ENCODE peak calls at places on chromosomes 4 and X, in five cellular contexts. One of them, this sample, is unnamed.

GRCh38 chr4:1571165-1571908 is 112.8 kb downstream of the FAM53A start:
- DNase-seq in HCT116: no peak
- DNase-seq in IMR-90: no peak
- DNase-seq in transverse colon: no peak
- DNase-seq in K562: no peak
- DNase-seq in this sample: no peak

GRCh38 chrX:41596586-41596985 is 92.2 kb upstream of the GPR34 start:
- DNase-seq in K562: no peak
- DNase-seq in IMR-90: peak; percentile 53
- DNase-seq in HCT116: no peak
- DNase-seq in transverse colon: no peak
- DNase-seq in this sample: no peak

GRCh38 chr4:128380306-128380705 is 92.7 kb upstream of the PGRMC2 start:
- DNase-seq in HCT116: no peak
- DNase-seq in IMR-90: no peak
- DNase-seq in K562: no peak
- DNase-seq in transverse colon: no peak
- DNase-seq in this sample: no peak

GRCh38 chrX:19886888-19887531 is 390 bp downstream of the SH3KBP1 start:
- DNase-seq in IMR-90: no peak
- DNase-seq in transverse colon: peak; percentile 20
- DNase-seq in K562: peak; percentile 12
- DNase-seq in HCT116: no peak
- DNase-seq in this sample: no peak

GRCh38 chr4:108774809-108775530 is 12.1 kb upstream of the ETNPPL start:
- DNase-seq in K562: no peak
- DNase-seq in transverse colon: no peak
- DNase-seq in IMR-90: no peak
- DNase-seq in HCT116: peak; percentile 3
- DNase-seq in this sample: no peak

GRCh38 chrX:13130776-13131175 is 86.4 kb upstream of the FAM9C start:
- DNase-seq in IMR-90: peak; percentile 8
- DNase-seq in HCT116: no peak
- DNase-seq in transverse colon: no peak
- DNase-seq in K562: no peak
- DNase-seq in this sample: no peak

GRCh38 chrX:74009041-74009440 is 294.9 kb upstream of the ZCCHC13 start:
- DNase-seq in HCT116: no peak
- DNase-seq in transverse colon: no peak
- DNase-seq in K562: no peak
- DNase-seq in IMR-90: peak; percentile 49
- DNase-seq in this sample: no peak

GRCh38 chr4:105895609-105896460 is 564 bp downstream of the NPNT start:
- DNase-seq in IMR-90: no peak
- DNase-seq in HCT116: no peak
- DNase-seq in K562: no peak
- DNase-seq in transverse colon: peak; percentile 52
- DNase-seq in this sample: no peak

GRCh38 chr4:138870739-138871633 is 144.6 kb upstream of the NOCT start:
- DNase-seq in K562: peak; percentile 61
- DNase-seq in HCT116: peak; percentile 65
- DNase-seq in IMR-90: peak; percentile 78
- DNase-seq in transverse colon: peak; percentile 62
- DNase-seq in this sample: peak; percentile 63

GRCh38 chrX:151151668-151152267 is 24.6 kb upstream of the GPR50 start:
- DNase-seq in IMR-90: peak; percentile 54
- DNase-seq in K562: peak; percentile 46
- DNase-seq in transverse colon: peak; percentile 13
- DNase-seq in HCT116: peak; percentile 13
- DNase-seq in this sample: peak; percentile 16

GRCh38 chr4:1595789-1596325 is 88.3 kb downstream of the FAM53A start:
- DNase-seq in IMR-90: no peak
- DNase-seq in transverse colon: no peak
- DNase-seq in K562: no peak
- DNase-seq in HCT116: no peak
- DNase-seq in this sample: no peak

GRCh38 chr4:141375855-141376254 is 155.2 kb downstream of the ZNF330 start:
- DNase-seq in IMR-90: peak; percentile 93
- DNase-seq in K562: no peak
- DNase-seq in HCT116: peak; percentile 65
- DNase-seq in transverse colon: no peak
- DNase-seq in this sample: no peak

GRCh38 chr4:62070291-62070852 is 870.2 kb downstream of the ADGRL3 start:
- DNase-seq in IMR-90: no peak
- DNase-seq in HCT116: no peak
- DNase-seq in transverse colon: no peak
- DNase-seq in K562: no peak
- DNase-seq in this sample: no peak

GRCh38 chr4:71188197-71188625 is 150.6 kb upstream of the SLC4A4 start:
- DNase-seq in IMR-90: no peak
- DNase-seq in K562: no peak
- DNase-seq in transverse colon: no peak
- DNase-seq in HCT116: no peak
- DNase-seq in this sample: no peak

GRCh38 chr4:174218127-174218790 is 65.2 kb downstream of the FBXO8 start:
- DNase-seq in transverse colon: no peak
- DNase-seq in HCT116: no peak
- DNase-seq in IMR-90: no peak
- DNase-seq in K562: no peak
- DNase-seq in this sample: no peak

GRCh38 chr4:175346381-175346780 is 428.2 kb downstream of the ADAM29 start:
- DNase-seq in transverse colon: no peak
- DNase-seq in HCT116: no peak
- DNase-seq in K562: no peak
- DNase-seq in IMR-90: no peak
- DNase-seq in this sample: no peak

GRCh38 chrX:8748855-8749254 is 16.9 kb upstream of the ANOS1 start:
- DNase-seq in K562: peak; percentile 22
- DNase-seq in transverse colon: no peak
- DNase-seq in IMR-90: peak; percentile 43
- DNase-seq in HCT116: no peak
- DNase-seq in this sample: no peak

GRCh38 chrX:31166832-31167231 is 95.0 kb upstream of the FTHL17 start:
- DNase-seq in K562: no peak
- DNase-seq in HCT116: no peak
- DNase-seq in transverse colon: no peak
- DNase-seq in IMR-90: no peak
- DNase-seq in this sample: no peak

GRCh38 chr4:110480031-110480549 is 4.1 kb downstream of the ENPEP start:
- DNase-seq in IMR-90: peak; percentile 94
- DNase-seq in K562: no peak
- DNase-seq in HCT116: no peak
- DNase-seq in transverse colon: no peak
- DNase-seq in this sample: no peak

GRCh38 chr4:8472689-8473197 is 32.2 kb downstream of the TRMT44 start:
- DNase-seq in HCT116: no peak
- DNase-seq in IMR-90: peak; percentile 99
- DNase-seq in K562: no peak
- DNase-seq in transverse colon: no peak
- DNase-seq in this sample: no peak

GRCh38 chrX:154534526-154535322 is 11.9 kb downstream of the G6PD start:
- DNase-seq in K562: peak; percentile 83
- DNase-seq in IMR-90: peak; percentile 79
- DNase-seq in transverse colon: peak; percentile 92
- DNase-seq in HCT116: peak; percentile 28
- DNase-seq in this sample: peak; percentile 97

GRCh38 chr4:122959441-122959840 is 37.0 kb upstream of the NUDT6 start:
- DNase-seq in K562: no peak
- DNase-seq in IMR-90: no peak
- DNase-seq in HCT116: no peak
- DNase-seq in transverse colon: no peak
- DNase-seq in this sample: no peak

GRCh38 chr4:15374697-15375096 is 53.1 kb upstream of the C1QTNF7 start:
- DNase-seq in IMR-90: peak; percentile 31
- DNase-seq in K562: no peak
- DNase-seq in transverse colon: no peak
- DNase-seq in HCT116: no peak
- DNase-seq in this sample: no peak
- H3K4me3 ChIP-seq in IMR-90: peak overlapping the region; percentile 44
- H3K4me3 ChIP-seq in K562: no peak overlapping the region
- H3K4me3 ChIP-seq in transverse colon: no peak overlapping the region
- H3K4me3 ChIP-seq in HCT116: no peak overlapping the region
- H3K4me3 ChIP-seq in this sample: no peak overlapping the region

GRCh38 chr4:154549894-154550790 is at the start of gene PLRG1:
- DNase-seq in transverse colon: peak; percentile 97
- DNase-seq in K562: peak; percentile 96
- DNase-seq in HCT116: peak; percentile 88
- DNase-seq in IMR-90: peak; percentile 91
- DNase-seq in this sample: peak; percentile 94
- TF ChIP-seq POLR2A in transverse colon: peak; percentile 68
- TF ChIP-seq POLR2A in K562: peak; percentile 88
- TF ChIP-seq POLR2A in HCT116: peak; percentile 81
- TF ChIP-seq POLR2A in IMR-90: peak; percentile 69
- TF ChIP-seq POLR2A in this sample: no peak

GRCh38 chrX:103685396-103685795 is 1.1 kb downstream of the MORF4L2 start:
- DNase-seq in HCT116: no peak
- DNase-seq in IMR-90: no peak
- DNase-seq in K562: peak; percentile 36
- DNase-seq in transverse colon: no peak
- DNase-seq in this sample: no peak
- H3K4me3 ChIP-seq in HCT116: peak overlapping the region; percentile 80
- H3K4me3 ChIP-seq in IMR-90: peak overlapping the region; percentile 89
- H3K4me3 ChIP-seq in K562: peak overlapping the region; percentile 63
- H3K4me3 ChIP-seq in transverse colon: peak overlapping the region; percentile 58
- H3K4me3 ChIP-seq in this sample: no peak overlapping the region

GRCh38 chr4:37684154-37684553 is 2.0 kb downstream of the RELL1 start:
- DNase-seq in K562: no peak
- DNase-seq in transverse colon: no peak
- DNase-seq in IMR-90: no peak
- DNase-seq in HCT116: no peak
- DNase-seq in this sample: no peak

GRCh38 chr4:37687175-37687525 is 974 bp upstream of the RELL1 start:
- DNase-seq in transverse colon: no peak
- DNase-seq in IMR-90: no peak
- DNase-seq in K562: peak; percentile 52
- DNase-seq in HCT116: no peak
- DNase-seq in this sample: no peak

GRCh38 chr4:37685211-37685725 is 908 bp downstream of the RELL1 start:
- DNase-seq in HCT116: no peak
- DNase-seq in transverse colon: peak; percentile 29
- DNase-seq in IMR-90: peak; percentile 82
- DNase-seq in K562: no peak
- DNase-seq in this sample: no peak

GRCh38 chr4:37686373-37687174 is at the start of gene RELL1:
- DNase-seq in transverse colon: peak; percentile 100
- DNase-seq in K562: peak; percentile 96
- DNase-seq in IMR-90: peak; percentile 99
- DNase-seq in HCT116: peak; percentile 99
- DNase-seq in this sample: peak; percentile 100

GRCh38 chr4:37685726-37686372 is 327 bp downstream of the RELL1 start:
- DNase-seq in transverse colon: peak; percentile 60
- DNase-seq in IMR-90: peak; percentile 22
- DNase-seq in K562: peak; percentile 47
- DNase-seq in HCT116: no peak
- DNase-seq in this sample: no peak
- TF ChIP-seq POLR2A in transverse colon: peak; percentile 96
- TF ChIP-seq POLR2A in IMR-90: peak; percentile 94
- TF ChIP-seq POLR2A in K562: peak; percentile 67
- TF ChIP-seq POLR2A in HCT116: peak; percentile 22
- TF ChIP-seq POLR2A in this sample: no peak

DNA sequence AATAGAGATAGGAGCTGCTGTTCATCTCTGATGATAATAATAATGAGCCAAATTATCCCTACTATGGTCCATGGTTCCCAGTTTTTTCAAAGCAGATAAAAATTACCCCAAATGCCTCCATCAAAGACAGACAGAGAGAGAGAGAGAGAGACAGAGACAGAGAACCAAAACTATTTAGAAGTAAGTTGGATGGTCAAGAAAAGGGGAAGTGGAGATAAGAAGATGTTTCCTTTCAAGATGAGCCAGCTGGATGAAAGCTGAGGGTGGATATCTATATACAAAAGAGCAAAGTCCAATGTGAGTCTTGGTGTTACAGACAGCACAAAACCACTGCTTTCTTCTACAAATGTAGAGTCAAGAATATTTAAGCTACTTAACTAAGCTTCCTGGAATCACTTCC is 173.9 kb downstream of the GRIA3 start:
- DNase-seq in HCT116: no peak
- DNase-seq in K562: no peak
- DNase-seq in IMR-90: no peak
- DNase-seq in transverse colon: no peak
- DNase-seq in this sample: no peak
- H3K4me3 ChIP-seq in HCT116: no peak overlapping the region
- H3K4me3 ChIP-seq in K562: no peak overlapping the region
- H3K4me3 ChIP-seq in IMR-90: no peak overlapping the region
- H3K4me3 ChIP-seq in transverse colon: no peak overlapping the region
- H3K4me3 ChIP-seq in this sample: no peak overlapping the region

GRCh38 chr4:183097251-183098079 is 1.6 kb upstream of the WWC2 start:
- DNase-seq in HCT116: no peak
- DNase-seq in K562: no peak
- DNase-seq in IMR-90: no peak
- DNase-seq in transverse colon: peak; percentile 11
- DNase-seq in this sample: peak; percentile 86

GRCh38 chr4:183098080-183098722 is 856 bp upstream of the WWC2 start:
- DNase-seq in IMR-90: peak; percentile 50
- DNase-seq in transverse colon: peak; percentile 43
- DNase-seq in K562: peak; percentile 69
- DNase-seq in HCT116: no peak
- DNase-seq in this sample: peak; percentile 93

GRCh38 chr4:183099537-183100297 is 660 bp downstream of the WWC2 start:
- DNase-seq in K562: peak; percentile 40
- DNase-seq in transverse colon: no peak
- DNase-seq in IMR-90: no peak
- DNase-seq in HCT116: no peak
- DNase-seq in this sample: peak; percentile 88

GRCh38 chr4:183100298-183100599 is 1.2 kb downstream of the WWC2 start:
- DNase-seq in transverse colon: no peak
- DNase-seq in HCT116: no peak
- DNase-seq in IMR-90: no peak
- DNase-seq in K562: no peak
- DNase-seq in this sample: no peak

DNA sequence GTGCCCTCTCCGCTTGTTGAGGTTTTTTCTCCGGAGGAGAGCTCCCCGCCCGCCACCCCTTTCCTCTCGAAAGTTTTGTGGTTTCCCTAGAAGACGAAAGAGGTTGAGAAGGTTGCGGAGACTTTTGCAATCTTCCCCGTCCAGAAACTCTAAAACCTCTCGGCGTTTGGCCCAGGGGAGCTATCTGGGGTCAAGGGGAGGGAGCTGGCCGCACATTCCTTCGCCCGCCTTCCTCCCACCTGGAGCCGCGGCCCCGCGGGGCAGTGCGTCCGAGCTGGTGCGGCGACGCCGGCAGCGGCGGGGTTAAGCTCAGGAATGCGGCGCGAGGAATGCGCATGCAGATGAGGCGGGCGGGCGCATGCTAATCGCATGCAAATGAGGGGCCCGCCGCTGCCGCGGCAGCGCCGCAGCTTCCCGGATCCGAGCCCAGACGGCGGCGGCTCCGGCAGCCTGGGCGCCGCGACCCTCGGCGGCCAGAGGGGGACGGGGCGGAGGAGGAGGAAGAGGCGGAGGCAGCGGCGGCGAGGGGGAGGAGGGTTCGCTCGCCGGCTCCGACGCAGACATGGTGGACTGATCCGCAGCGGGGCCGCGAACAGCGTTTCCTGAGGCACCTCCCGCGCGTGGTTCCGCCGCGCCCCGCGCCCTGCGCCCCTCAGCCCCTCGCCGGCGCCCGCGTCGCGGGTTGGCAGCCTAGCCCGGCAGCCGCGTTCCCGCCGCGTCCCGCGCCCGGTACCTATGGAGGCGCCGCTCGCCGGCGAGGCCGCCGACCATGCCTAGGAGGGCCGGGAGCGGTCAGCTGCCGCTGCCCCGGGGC is at the start of gene WWC2:
- DNase-seq in transverse colon: peak; percentile 84
- DNase-seq in HCT116: peak; percentile 80
- DNase-seq in IMR-90: peak; percentile 92
- DNase-seq in K562: peak; percentile 87
- DNase-seq in this sample: peak; percentile 83
- TF ChIP-seq POLR2A in transverse colon: peak; percentile 19
- TF ChIP-seq POLR2A in HCT116: peak; percentile 44
- TF ChIP-seq POLR2A in IMR-90: peak; percentile 68
- TF ChIP-seq POLR2A in K562: peak; percentile 76
- TF ChIP-seq POLR2A in this sample: no peak